ENCODE peak calls at places on chromosomes 5 and 9, in six cellular contexts. F is GM23338, W is retinal pigment epithelial cell, G is tibial artery, V is AG10803, U is astrocyte. S is an unnamed sample.

GRCh38 chr9:134879664-134880483 is 736 bp upstream of the FCN2 start:
- DNase-seq in F (no peak), W (no peak), G (no peak), V (no peak), U (no peak), S (no peak)

GRCh38 chr9:69931340-69931739 is 110.7 kb downstream of the CFAP95 start:
- DNase-seq in F (peak), W (no peak), G (no peak), V (no peak), U (no peak), S (peak)

GRCh38 chr9:136617746-136618577 is 44.8 kb upstream of the EGFL7 start:
- DNase-seq in F (no peak), W (no peak), G (no peak), V (no peak), U (no peak), S (no peak)

GRCh38 chr9:121736964-121737462 is 85.6 kb downstream of the DAB2IP start:
- DNase-seq in F (peak), W (no peak), G (peak), V (no peak), U (no peak), S (no peak)

GRCh38 chr5:148559461-148559860 is 94.9 kb downstream of the HTR4 start:
- DNase-seq in F (peak), W (no peak), G (no peak), V (no peak), U (no peak), S (no peak)

GRCh38 chr5:104355350-104355749 is 792.8 kb upstream of the NUDT12 start:
- DNase-seq in F (no peak), W (no peak), G (no peak), V (no peak), U (no peak), S (no peak)

GRCh38 chr5:40475546-40475945 is 204.2 kb upstream of the PTGER4 start:
- DNase-seq in F (no peak), W (no peak), G (no peak), V (peak), U (no peak), S (peak)

GRCh38 chr5:69416180-69416579 is 1.3 kb downstream of the MARVELD2 start:
- DNase-seq in F (peak), W (no peak), G (no peak), V (no peak), U (no peak), S (no peak)

GRCh38 chr5:109451161-109451560 is 41.4 kb upstream of the PJA2 start:
- DNase-seq in F (no peak), W (no peak), G (no peak), V (no peak), U (no peak), S (no peak)

GRCh38 chr5:37792976-37793328 is 46.9 kb downstream of the GDNF start:
- DNase-seq in F (no peak), W (no peak), G (no peak), V (peak), U (peak), S (peak)

GRCh38 chr9:122217640-122218039 is 11.1 kb downstream of the LHX6 start:
- DNase-seq in F (no peak), W (no peak), G (no peak), V (no peak), U (no peak), S (no peak)

GRCh38 chr9:134336174-134336705 is 10.0 kb downstream of the RXRA start:
- DNase-seq in F (no peak), W (no peak), G (no peak), V (no peak), U (no peak), S (no peak)

GRCh38 chr9:92947268-92948031 is at the start of gene FGD3:
- DNase-seq in F (peak), W (no peak), G (no peak), V (no peak), U (peak), S (no peak)

GRCh38 chr5:142303576-142303975 is 21.2 kb downstream of the SPRY4 start:
- DNase-seq in F (no peak), W (no peak), G (no peak), V (no peak), U (peak), S (peak)

GRCh38 chr9:136212345-136212950 is 7.5 kb upstream of the LHX3 start:
- DNase-seq in F (no peak), W (no peak), G (no peak), V (no peak), U (no peak), S (no peak)

GRCh38 chr9:102569436-102569835 is 425.7 kb upstream of the CYLC2 start:
- DNase-seq in F (no peak), W (no peak), G (no peak), V (no peak), U (no peak), S (no peak)
- TF ChIP-seq CTCF in F (no peak), W (no peak), G (no peak), V (no peak), U (no peak), S (no peak)

DNA sequence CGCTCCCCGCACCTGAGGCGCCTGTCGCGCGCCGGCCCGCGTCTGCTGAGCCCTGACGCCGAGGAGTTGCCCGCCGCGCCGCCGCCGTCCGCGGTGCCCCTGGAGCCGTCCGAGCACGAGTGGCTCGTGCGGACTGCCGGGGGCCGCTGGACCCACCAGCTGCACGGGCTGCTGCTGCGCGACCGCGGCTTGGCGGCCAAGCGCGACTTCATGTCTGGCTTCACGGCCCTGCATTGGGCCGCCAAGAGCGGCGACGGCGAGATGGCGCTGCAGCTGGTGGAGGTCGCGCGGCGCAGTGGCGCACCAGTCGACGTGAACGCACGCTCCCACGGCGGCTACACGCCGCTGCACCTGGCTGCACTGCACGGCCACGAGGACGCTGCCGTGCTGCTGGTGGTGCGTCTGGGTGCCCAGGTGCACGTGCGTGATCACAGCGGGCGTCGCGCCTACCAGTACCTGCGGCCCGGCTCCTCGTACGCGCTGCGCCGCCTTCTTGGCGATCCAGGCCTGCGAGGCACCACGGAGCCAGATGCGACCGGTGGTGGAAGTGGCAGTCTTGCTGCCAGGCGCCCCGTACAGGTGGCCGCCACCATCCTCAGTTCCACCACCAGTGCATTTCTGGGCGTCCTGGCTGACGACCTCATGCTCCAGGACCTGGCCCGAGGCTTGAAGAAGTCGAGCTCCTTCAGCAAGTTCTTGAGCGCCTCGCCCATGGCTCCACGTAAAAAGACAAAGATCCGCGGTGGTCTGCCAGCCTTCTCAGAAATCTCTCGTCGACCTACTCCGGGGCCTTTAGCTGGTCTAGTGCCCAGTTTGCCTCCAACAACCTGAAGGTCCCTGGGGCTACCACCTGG is 1.6 kb downstream of the SOWAHA start:
- DNase-seq in F (peak), W (no peak), G (no peak), V (no peak), U (no peak), S (no peak)
- H3K4me3 ChIP-seq in F (peak), W (no peak), G (peak), V (no peak), U (no peak), S (no peak)

DNA sequence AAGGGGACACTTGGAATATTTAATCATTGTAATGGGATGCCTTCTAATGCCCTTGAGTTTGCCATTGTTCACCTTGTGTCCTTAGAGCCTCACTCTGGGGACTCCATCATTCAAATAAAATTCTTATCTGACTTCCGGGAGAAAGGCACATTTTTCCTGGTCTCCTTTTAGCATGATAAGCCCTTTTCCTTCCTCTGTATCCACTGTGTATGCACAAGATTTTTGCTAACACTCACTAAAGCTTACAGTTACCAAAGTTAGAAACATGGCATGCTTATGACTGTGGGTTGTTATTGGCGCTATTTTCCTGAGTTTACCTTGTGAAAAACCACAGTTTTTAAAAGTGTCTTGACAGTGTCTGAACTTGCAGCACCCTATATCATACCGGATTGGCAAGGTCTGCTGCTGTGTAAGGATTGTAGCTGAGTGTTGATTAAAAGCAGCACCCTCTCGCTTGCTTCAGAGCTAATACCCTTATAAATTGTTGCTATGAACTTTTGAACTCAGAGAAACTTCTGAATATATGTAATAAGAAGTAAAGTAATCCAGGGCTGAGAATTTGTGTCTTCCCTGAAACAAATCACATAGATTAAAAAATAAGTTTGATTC is 46.4 kb downstream of the SNCAIP start:
- DNase-seq in F (no peak), W (peak), G (no peak), V (no peak), U (no peak), S (no peak)
- TF ChIP-seq CTCF in F (no peak), W (no peak), G (no peak), V (no peak), U (no peak), S (no peak)

DNA sequence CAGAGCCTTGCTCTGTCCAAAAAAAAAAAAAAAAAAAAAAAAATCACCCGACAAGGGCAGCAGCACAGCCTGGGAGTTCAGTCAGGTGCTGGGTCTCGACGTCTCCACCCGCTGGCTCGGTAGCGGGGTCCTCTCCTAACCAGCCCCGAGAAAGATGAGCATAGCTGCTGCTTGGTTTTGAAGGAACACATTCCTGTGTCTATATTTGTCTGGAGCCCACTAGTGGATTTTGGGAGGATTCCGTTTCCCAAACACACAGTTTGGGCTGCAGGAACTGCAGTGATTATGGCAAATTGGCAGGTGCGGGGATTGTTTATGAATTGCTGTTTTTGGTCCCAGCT is 1.2 kb downstream of the OTULINL start:
- DNase-seq in F (no peak), W (no peak), G (no peak), V (no peak), U (no peak), S (peak)
- H3K4me3 ChIP-seq in F (peak), W (no peak), G (peak), V (peak), U (no peak), S (no peak)

GRCh38 chr5:115601709-115602584 is at the start of gene TICAM2:
- DNase-seq in F (peak), W (no peak), G (peak), V (peak), U (peak), S (peak)
- TF ChIP-seq CTCF in F (peak), W (peak), G (peak), V (no peak), U (no peak), S (peak)

DNA sequence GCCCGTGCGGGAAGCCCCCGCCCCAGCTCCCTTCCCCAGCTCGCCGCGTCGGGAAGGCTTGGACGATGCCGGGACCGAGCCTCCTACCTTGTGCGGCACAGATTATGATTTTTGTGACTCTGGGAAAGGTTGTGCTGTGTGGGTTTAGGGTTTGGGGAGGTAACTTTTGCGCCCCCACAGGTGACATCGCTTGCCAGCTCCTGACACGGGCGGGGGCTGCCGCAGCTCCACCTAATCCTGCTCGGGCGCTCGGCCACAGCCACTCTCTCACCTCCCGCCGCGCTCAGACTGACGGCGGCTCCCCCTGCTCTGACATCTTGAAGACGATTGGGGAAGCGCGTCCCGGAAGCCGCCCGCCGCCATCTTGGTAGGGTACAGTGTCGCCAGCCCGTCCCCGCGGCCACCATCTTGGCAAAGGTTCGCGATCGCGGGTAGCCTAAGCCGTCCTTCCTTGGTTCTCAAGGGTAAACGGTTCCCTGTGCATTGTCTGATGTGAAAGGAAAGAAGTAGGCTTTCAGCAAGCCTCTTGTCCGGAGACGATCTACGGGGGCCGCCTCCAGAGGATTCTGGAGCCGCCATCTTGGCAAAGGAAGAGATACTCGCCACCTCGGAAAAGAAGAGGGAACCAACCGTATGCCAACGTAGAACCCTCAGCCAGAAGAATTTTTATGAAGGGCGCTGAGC is 1.7 kb upstream of the NR3C1 start:
- DNase-seq in F (peak), W (no peak), G (peak), V (peak), U (peak), S (peak)
- H3K4me3 ChIP-seq in F (peak), W (peak), G (peak), V (peak), U (peak), S (peak)

GRCh38 chr5:31218978-31219377 is 25.5 kb downstream of the CDH6 start:
- DNase-seq in F (peak), W (no peak), G (no peak), V (no peak), U (no peak), S (no peak)
- TF ChIP-seq CTCF in F (peak), W (no peak), G (no peak), V (no peak), U (no peak), S (no peak)

DNA sequence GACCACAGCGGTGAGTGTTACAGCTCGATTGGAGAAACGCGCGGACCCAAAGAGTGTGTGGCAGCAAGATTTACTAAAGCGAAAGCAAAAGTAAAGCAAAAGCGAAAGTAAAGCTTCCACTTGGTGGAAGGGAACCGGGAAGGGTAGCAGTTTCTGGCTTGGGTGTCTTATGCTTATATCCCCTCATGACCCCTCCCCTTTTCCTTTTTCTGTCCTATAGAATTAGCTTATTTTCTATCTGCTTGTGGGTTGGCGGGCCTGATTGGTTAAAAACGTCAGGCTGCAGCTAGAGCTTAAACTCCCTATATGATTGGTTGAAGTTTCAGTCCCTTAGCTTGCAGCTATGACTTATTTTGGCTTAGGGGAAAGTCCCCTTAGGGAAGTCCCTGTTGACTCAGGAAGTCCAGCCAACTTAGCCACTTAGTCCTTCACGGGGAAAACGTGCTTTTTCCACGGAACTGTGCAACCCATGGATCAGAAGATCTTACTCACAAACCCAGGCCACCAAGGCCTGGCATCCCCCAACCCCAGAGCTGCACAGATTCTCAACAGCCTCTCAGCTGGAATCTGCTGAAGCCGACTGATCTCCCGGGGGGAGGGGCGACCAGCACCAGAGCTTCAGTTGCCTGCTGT is 114.2 kb upstream of the ADAMTS16 start:
- DNase-seq in F (peak), W (no peak), G (no peak), V (peak), U (no peak), S (peak)
- H3K4me3 ChIP-seq in F (no peak), W (no peak), G (no peak), V (no peak), U (no peak), S (no peak)

DNA sequence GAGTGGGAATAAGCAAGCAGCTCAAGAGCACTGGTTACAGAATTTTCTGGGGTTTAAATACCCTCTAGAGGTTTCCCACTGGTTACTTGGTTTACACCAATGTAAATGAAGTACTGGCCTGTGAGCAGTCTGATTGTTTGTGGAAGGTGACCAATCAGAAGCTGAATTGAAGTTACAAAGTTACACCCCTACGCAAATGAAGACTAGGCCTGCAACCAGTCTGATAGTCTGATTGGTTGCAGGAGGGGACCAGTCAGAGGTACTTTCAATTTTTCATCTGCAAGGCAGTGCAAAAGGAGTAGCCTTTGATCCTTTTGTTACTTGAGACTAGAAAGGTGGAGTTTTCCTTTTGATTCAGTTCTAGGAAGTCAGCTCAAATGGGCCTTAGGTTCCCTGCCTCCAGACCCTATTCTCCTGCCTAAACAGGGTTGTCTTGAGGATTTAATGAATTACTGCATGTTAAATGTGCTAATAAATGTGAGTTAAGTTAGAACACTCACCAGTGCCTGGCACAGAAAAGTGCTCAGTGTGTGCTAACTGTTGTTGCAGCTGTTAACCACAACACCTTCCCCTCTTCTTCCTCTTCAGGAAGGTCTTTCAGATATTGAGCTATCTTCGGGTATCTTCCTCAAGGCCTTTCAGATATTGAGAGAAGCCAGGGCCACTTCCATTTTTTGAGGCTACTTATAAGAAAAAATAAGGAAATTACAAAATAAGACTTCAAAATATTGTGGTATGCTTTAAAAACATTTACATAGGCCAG is 32.1 kb upstream of the CLINT1 start:
- DNase-seq in F (peak), W (no peak), G (no peak), V (no peak), U (no peak), S (no peak)
- TF ChIP-seq CTCF in F (no peak), W (no peak), G (no peak), V (no peak), U (no peak), S (no peak)

S was measured in fibroblast of the aortic adventitia.